ENCODE peak calls at places on chromosomes 3 and 15, in four cellular contexts. Z is ovary, I is neural progenitor cell, J is pancreas. Y is an unnamed sample. For H3K4me1, the result is how much of the 10 kb centered on the place peaks cover.

GRCh38 chr3:30293621-30294240 is 312.7 kb upstream of the TGFBR2 start:
- DNase-seq in J (no peak), Z (no peak), I (no peak), Y (peak)

GRCh38 chr3:45644467-45645201 is 44.6 kb upstream of the SACM1L start:
- DNase-seq in I (no peak), J (no peak), Z (no peak), Y (peak)

GRCh38 chr15:77797270-77797669 is 164.6 kb upstream of the LINGO1 start:
- DNase-seq in Z (no peak), I (no peak), J (no peak), Y (no peak)

GRCh38 chr3:52443791-52444687 is 864 bp downstream of the SEMA3G start:
- DNase-seq in Z (no peak), I (no peak), J (no peak), Y (no peak)

GRCh38 chr15:64911317-64912186 is at the start of gene ANKDD1A:
- DNase-seq in Z (peak), I (peak), J (peak), Y (peak)

GRCh38 chr3:154228561-154229216 is 95.6 kb downstream of the DHX36 start:
- DNase-seq in J (no peak), Z (no peak), I (no peak), Y (peak)

GRCh38 chr3:64550745-64551144 is 137.1 kb downstream of the ADAMTS9 start:
- DNase-seq in I (no peak), Z (no peak), J (no peak), Y (no peak)

GRCh38 chr15:89652666-89653065 is 2.6 kb downstream of the KIF7 start:
- DNase-seq in Z (peak), I (no peak), J (peak), Y (no peak)

GRCh38 chr15:66723826-66724731 is 22.0 kb downstream of the SMAD6 start:
- DNase-seq in J (no peak), Z (no peak), I (no peak), Y (no peak)

GRCh38 chr15:66721954-66722353 is 19.9 kb downstream of the SMAD6 start:
- DNase-seq in Z (no peak), J (no peak), I (no peak), Y (no peak)

GRCh38 chr15:66724732-66725467 is 22.9 kb downstream of the SMAD6 start:
- DNase-seq in I (no peak), J (no peak), Z (no peak), Y (no peak)

GRCh38 chr15:66722757-66723540 is 20.9 kb downstream of the SMAD6 start:
- DNase-seq in J (no peak), I (no peak), Z (no peak), Y (no peak)

GRCh38 chr15:66725468-66725785 is 23.4 kb downstream of the SMAD6 start:
- DNase-seq in I (no peak), Z (no peak), J (no peak), Y (no peak)
- H3K4me1 ChIP-seq in I (under half), Z (under half), J (under half), Y (under half)

DNA sequence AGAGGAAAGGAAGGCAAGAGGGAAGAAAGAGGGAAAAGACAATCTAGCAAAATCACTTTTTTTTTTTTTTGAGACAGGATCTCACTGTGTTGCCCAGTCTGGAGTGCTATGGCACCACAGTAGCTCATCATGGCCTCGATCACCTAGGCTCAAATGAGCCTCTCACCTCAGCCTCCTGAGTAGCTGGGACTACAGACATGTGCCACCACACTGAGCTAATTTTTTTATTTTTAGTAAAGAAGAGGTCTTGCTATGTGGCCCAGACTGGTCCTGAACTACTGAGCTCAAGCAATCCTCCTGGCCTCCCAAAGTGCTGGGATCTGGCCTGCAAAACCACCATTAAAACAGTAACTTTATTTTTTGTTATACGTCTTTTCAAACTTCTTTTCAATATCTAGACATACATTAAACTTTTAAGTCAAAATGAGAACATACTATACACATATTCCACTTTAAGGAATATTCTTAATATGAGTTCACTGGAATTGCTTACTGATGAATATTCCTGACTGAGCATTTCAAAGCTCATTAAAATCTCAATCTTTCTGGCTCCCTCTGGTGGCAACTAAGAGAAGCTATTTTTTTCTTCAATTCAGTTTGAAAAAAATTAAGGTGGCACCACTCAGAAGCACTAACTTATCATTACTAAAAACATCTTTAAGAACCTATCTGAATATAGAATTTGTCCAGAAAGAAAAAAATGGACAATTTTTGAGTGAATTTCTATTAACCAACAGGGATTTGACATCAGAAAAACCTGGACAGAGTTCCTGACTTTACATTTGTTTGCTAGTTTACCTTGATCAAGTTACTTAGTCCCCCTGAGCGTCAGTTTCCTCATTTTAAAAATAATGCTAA is 40.9 kb downstream of the UACA start:
- DNase-seq in J (no peak), Z (no peak), I (peak), Y (peak)
- H3K27ac ChIP-seq in J (no peak), Z (no peak), I (no peak), Y (peak)

GRCh38 chr3:144491333-144491732 is 519.7 kb downstream of the DIPK2A start:
- DNase-seq in Z (no peak), I (peak), J (no peak), Y (peak)
- TF ChIP-seq CTCF in Z (no peak), I (peak), J (no peak), Y (no peak)

GRCh38 chr3:123389338-123389910 is 59.5 kb downstream of the ADCY5 start:
- DNase-seq in Z (no peak), I (no peak), J (no peak), Y (no peak)
- H3K4me1 ChIP-seq in Z (half or more), I (under half), J (under half), Y (half or more)

GRCh38 chr15:90862487-90862886 is 5.9 kb upstream of the FURIN start:
- DNase-seq in I (no peak), J (no peak), Z (no peak), Y (no peak)
- H3K27ac ChIP-seq in I (no peak), J (no peak), Z (no peak), Y (no peak)

GRCh38 chr3:12046406-12046805 is 42.2 kb downstream of the SYN2 start:
- DNase-seq in I (peak), Z (no peak), J (no peak), Y (no peak)
- TF ChIP-seq CTCF in I (peak), Z (no peak), J (no peak), Y (peak)